ENCODE peak calls at places on chromosomes 3 and 15, in four cellular contexts. L is lung, Y is tibial artery, Z is RWPE1. M is an unnamed sample.

GRCh38 chr15:74144153-74144775 is 13.9 kb downstream of the ISLR2 start:
- DNase-seq in L (no peak), Y (no peak), Z (no peak), M (peak)

GRCh38 chr3:30292192-30292893 is 314.1 kb upstream of the TGFBR2 start:
- DNase-seq in L (no peak), Y (no peak), Z (no peak), M (no peak)

GRCh38 chr15:58467121-58467721 is 35.4 kb downstream of the LIPC start:
- DNase-seq in L (no peak), Y (peak), Z (no peak), M (no peak)

GRCh38 chr3:85161544-85161943 is 202.8 kb downstream of the CADM2 start:
- DNase-seq in L (no peak), Y (no peak), Z (peak), M (no peak)

GRCh38 chr3:61561374-61562041 is at the start of gene PTPRG:
- DNase-seq in L (peak), Y (peak), Z (peak), M (peak)

GRCh38 chr3:78605178-78605577 is 1162.6 kb downstream of the ROBO1 start:
- DNase-seq in L (no peak), Y (no peak), Z (no peak), M (no peak)

GRCh38 chr15:64151727-64152506 is at the start of gene SNX22:
- DNase-seq in L (no peak), Y (peak), Z (peak), M (no peak)

GRCh38 chr3:74523811-74524210 is 90.6 kb downstream of the CNTN3 start:
- DNase-seq in L (no peak), Y (no peak), Z (no peak), M (no peak)

GRCh38 chr15:100721758-100722550 is 119.6 kb downstream of the ASB7 start:
- DNase-seq in L (peak), Y (peak), Z (peak), M (no peak)

GRCh38 chr15:57496946-57497944 is 94.5 kb upstream of the MYZAP start:
- DNase-seq in L (peak), Y (no peak), Z (no peak), M (no peak)

GRCh38 chr15:60605879-60606304 is 127.0 kb upstream of the ICE2 start:
- DNase-seq in L (no peak), Y (no peak), Z (no peak), M (no peak)

GRCh38 chr3:120177907-120178306 is 83.7 kb upstream of the GSK3B start:
- DNase-seq in L (no peak), Y (no peak), Z (no peak), M (no peak)

GRCh38 chr3:34180532-34180931 is 382.1 kb downstream of the PDCD6IP start:
- DNase-seq in L (no peak), Y (no peak), Z (no peak), M (no peak)

GRCh38 chr15:73366766-73367623 is 1.8 kb downstream of the HCN4 start:
- DNase-seq in L (no peak), Y (no peak), Z (no peak), M (peak)

GRCh38 chr3:57060089-57060829 is at the start of gene SPATA12:
- DNase-seq in L (peak), Y (peak), Z (peak), M (no peak)

GRCh38 chr3:102529452-102529851 is 94.6 kb downstream of the ZPLD1 start:
- DNase-seq in L (no peak), Y (no peak), Z (peak), M (peak)

GRCh38 chr15:96887730-96888129 is 557.2 kb downstream of the NR2F2 start:
- DNase-seq in L (no peak), Y (no peak), Z (peak), M (no peak)

GRCh38 chr3:87167634-87168456 is 59.3 kb upstream of the CHMP2B start:
- DNase-seq in L (no peak), Y (no peak), Z (peak), M (peak)

GRCh38 chr15:91520848-91521247 is 332.7 kb upstream of the SLCO3A1 start:
- DNase-seq in L (no peak), Y (no peak), Z (no peak), M (no peak)

GRCh38 chr15:73948982-73949381 is 22.7 kb downstream of the LOXL1 start:
- DNase-seq in L (no peak), Y (peak), Z (no peak), M (peak)

GRCh38 chr15:100124936-100125626 is 216.7 kb downstream of the ADAMTS17 start:
- DNase-seq in L (no peak), Y (no peak), Z (no peak), M (no peak)

GRCh38 chr3:150144309-150144708 is 173.6 kb upstream of the PFN2 start:
- DNase-seq in L (no peak), Y (no peak), Z (no peak), M (no peak)

GRCh38 chr3:81874738-81875137 is 113.3 kb upstream of the GBE1 start:
- DNase-seq in L (no peak), Y (no peak), Z (no peak), M (no peak)

GRCh38 chr15:61796056-61796455 is 264.2 kb downstream of the VPS13C start:
- DNase-seq in L (no peak), Y (no peak), Z (no peak), M (no peak)

GRCh38 chr3:161081675-161082462 is 23.3 kb downstream of the B3GALNT1 start:
- DNase-seq in L (no peak), Y (no peak), Z (no peak), M (no peak)

GRCh38 chr15:79973445-79974180 is 2.6 kb upstream of the BCL2A1 start:
- DNase-seq in L (no peak), Y (no peak), Z (no peak), M (no peak)

GRCh38 chr3:81816473-81817260 is 55.2 kb upstream of the GBE1 start:
- DNase-seq in L (no peak), Y (no peak), Z (no peak), M (no peak)

GRCh38 chr3:137761563-137762503 is 2.3 kb upstream of the SOX14 start:
- DNase-seq in L (no peak), Y (peak), Z (no peak), M (no peak)

GRCh38 chr15:84725001-84725491 is 9.1 kb upstream of the SEC11A start:
- DNase-seq in L (no peak), Y (no peak), Z (no peak), M (no peak)

GRCh38 chr3:141466633-141467169 is 20.1 kb upstream of the RASA2 start:
- DNase-seq in L (no peak), Y (no peak), Z (no peak), M (no peak)

GRCh38 chr15:37133619-37134018 is 33.3 kb upstream of the MEIS2 start:
- DNase-seq in L (no peak), Y (no peak), Z (no peak), M (no peak)

GRCh38 chr3:41488501-41488900 is 289.2 kb downstream of the CTNNB1 start:
- DNase-seq in L (no peak), Y (no peak), Z (no peak), M (no peak)

GRCh38 chr3:57892423-57892822 is 115.8 kb upstream of the FLNB start:
- DNase-seq in L (no peak), Y (no peak), Z (peak), M (no peak)

GRCh38 chr15:73637527-73637926 is 4.3 kb upstream of the NPTN start:
- DNase-seq in L (no peak), Y (no peak), Z (no peak), M (no peak)

GRCh38 chr15:42035362-42035761 is 14.5 kb upstream of the PLA2G4E start:
- DNase-seq in L (peak), Y (no peak), Z (peak), M (no peak)

GRCh38 chr15:97977734-97978133 is 17.2 kb downstream of the ARRDC4 start:
- DNase-seq in L (no peak), Y (no peak), Z (no peak), M (no peak)

GRCh38 chr15:100986158-100986896 is 67.2 kb downstream of the LRRK1 start:
- DNase-seq in L (peak), Y (no peak), Z (no peak), M (no peak)

GRCh38 chr3:70822777-70823176 is 510.3 kb upstream of the MDFIC2 start:
- DNase-seq in L (no peak), Y (no peak), Z (no peak), M (no peak)

GRCh38 chr15:29821416-29822099 is 710 bp downstream of the TJP1 start:
- DNase-seq in L (peak), Y (peak), Z (peak), M (peak)
- TF ChIP-seq CTCF in L (no peak), Y (peak), Z (peak), M (peak)

DNA sequence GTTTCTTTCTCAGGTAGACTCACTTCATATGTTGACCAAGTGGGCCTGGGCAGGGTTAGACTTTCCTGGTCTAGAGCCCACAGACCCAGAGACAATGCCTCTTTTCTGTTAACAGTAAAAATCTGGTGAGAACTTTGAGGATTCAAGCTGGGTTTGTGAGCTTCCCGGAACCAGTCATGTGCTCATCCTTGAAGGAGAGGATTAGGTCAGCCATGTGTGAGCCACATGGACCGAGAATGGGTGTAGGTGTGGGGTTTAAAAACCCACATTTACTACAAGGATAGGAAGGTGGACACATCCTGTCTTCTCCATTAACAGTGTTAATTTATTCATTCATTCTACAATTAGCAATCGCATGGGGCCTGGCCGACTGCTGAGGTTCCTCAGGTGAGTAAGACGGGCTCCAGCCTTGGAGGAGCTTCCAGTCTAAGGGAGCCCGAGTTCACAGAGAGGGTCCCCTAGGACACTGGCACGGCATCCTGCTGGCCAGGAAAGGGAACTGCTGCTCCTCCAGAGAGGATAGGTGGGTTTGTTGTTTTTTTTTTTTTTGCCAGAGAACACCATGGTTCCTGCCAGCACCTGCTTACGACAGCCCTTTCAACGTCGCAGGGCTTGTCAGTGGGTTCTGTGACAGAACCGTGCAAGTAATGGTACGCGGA is 69.0 kb downstream of the SQOR start:
- DNase-seq in L (no peak), Y (no peak), Z (no peak), M (no peak)
- TF ChIP-seq CTCF in L (no peak), Y (no peak), Z (no peak), M (peak)

GRCh38 chr3:136258199-136258598 is 8.1 kb downstream of the PCCB start:
- DNase-seq in L (no peak), Y (no peak), Z (no peak), M (no peak)

GRCh38 chr3:136261826-136262225 is 11.7 kb downstream of the PCCB start:
- DNase-seq in L (no peak), Y (no peak), Z (no peak), M (no peak)

GRCh38 chr3:136263251-136263650 is 13.1 kb downstream of the PCCB start:
- DNase-seq in L (no peak), Y (no peak), Z (no peak), M (no peak)

GRCh38 chr3:136266468-136266867 is 16.3 kb downstream of the PCCB start:
- DNase-seq in L (no peak), Y (no peak), Z (peak), M (no peak)

DNA sequence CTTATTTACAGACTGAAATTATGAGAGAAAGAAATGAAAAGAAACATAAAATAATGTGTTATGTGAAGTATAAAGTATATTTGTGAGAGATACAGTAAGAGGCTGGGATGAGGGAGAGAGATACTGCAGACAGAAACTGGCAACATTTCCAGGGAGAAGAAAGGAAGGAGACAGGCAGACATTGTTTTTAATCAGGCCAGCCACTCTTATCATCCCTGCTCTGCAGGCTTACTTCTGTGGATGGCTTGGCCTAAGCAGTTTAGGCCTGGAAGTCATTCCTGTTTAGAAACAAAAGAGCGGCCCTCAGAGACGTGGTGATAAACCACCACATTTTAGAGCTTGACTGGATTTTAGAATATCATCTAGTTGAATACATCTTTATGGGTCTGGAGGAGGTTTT is 12.4 kb downstream of the PCCB start:
- DNase-seq in L (no peak), Y (no peak), Z (no peak), M (no peak)
- TF ChIP-seq CTCF in L (no peak), Y (no peak), Z (no peak), M (no peak)

DNA sequence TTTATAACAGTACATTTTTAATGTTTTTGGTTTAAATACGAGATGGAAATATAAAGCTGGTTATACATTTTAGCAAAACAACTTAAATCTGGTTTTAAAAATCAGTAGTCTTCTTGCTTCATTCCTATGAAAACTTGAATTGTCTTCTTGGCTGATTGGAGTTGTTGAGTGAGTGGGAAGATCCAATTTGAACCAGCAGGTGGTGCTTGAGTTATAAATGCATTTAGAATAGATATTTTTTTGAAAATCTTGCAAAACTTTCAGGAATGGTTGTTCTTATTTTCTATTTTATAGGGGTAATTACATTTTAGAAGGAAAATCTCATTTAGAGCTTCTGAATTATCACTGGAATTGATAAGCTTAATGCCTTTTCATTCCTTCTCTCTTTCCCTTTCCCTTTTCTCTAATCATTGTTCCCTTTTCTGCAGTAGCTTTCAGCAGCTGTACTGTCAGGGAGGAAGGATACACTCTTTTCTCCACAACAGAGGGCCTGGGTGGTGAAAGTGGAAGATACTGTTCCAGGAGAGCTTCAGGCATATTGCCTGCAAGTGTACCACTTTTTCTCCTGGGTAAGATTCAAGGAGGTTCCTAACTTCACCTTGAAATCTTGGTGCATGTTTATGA is 335.6 kb downstream of the NLGN1 start:
- DNase-seq in L (no peak), Y (no peak), Z (no peak), M (no peak)
- TF ChIP-seq CTCF in L (no peak), Y (peak), Z (peak), M (peak)

GRCh38 chr3:13673207-13673606 is 124.3 kb downstream of the FBLN2 start:
- DNase-seq in L (no peak), Y (no peak), Z (no peak), M (no peak)
- TF ChIP-seq CTCF in L (no peak), Y (no peak), Z (peak), M (peak)

GRCh38 chr3:50236484-50237132 is 604 bp downstream of the GNAI2 start:
- DNase-seq in L (no peak), Y (no peak), Z (no peak), M (no peak)

GRCh38 chr3:50239649-50240048 is 3.6 kb downstream of the GNAI2 start:
- DNase-seq in L (no peak), Y (no peak), Z (no peak), M (no peak)

GRCh38 chr3:50237754-50238548 is 1.9 kb downstream of the GNAI2 start:
- DNase-seq in L (peak), Y (peak), Z (peak), M (no peak)

GRCh38 chr3:50237133-50237651 is 1.2 kb downstream of the GNAI2 start:
- DNase-seq in L (peak), Y (peak), Z (no peak), M (peak)

DNA sequence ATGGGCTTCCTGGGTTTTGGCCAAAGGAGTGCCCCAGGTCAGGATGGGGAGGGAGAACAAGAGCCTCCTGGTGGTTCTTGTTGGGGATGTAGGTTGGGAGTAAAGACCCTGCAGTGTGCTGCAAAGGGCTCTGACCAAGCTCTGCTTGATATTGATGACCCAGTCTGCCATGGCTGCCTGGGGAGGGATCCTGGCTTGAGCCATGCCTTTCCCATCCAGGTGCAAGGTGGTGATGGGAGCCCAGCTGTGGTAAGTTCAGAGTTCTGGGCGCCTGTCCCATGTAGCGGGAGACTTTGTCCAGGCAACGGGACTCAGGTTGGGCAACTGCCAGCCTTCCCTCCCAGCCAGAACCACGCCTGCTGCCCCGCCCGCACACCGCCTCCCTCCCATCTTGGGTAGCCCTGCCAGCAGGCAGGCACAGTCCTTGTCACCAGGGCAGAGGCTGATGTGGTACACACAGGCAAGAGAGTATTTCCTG is 2.6 kb downstream of the GNAI2 start:
- DNase-seq in L (peak), Y (peak), Z (no peak), M (no peak)
- TF ChIP-seq CTCF in L (no peak), Y (no peak), Z (no peak), M (no peak)

DNA sequence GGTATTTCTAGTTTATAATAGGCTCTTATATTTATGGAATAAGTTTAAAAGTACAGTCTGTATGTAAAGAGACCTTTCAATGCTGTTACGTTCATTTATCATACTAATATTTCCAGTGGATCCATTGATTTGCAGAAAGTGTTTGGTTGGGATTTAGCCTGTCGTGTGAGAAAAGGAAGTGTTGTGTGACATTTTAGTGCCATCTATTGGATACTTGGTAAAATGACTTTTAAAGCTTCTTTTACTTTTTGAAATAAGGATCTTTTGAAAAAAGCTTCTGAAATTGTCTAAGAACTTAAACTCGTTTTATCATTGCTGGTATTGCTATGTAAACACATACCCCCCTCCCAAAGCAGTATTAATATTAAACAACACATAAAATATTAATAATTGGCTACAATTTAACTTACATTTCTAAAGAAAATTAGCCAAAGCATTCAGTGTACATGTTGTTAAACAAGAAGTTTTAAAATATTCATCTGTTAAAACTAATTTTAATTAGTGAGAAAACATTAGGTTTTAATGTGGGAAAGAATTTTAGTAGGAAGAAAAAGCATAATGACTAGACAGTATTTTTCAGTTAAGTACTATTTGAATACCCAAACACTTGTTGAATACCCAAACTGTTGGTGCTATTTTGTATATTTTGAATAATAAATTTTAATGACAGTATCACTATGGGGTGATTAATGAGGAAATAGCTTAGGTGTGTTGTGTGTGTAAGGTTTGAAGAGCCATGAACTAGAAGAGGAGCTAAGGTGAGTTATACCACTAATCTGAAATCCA is 4.9 kb upstream of the EBLN2 start:
- DNase-seq in L (no peak), Y (no peak), Z (peak), M (no peak)
- TF ChIP-seq CTCF in L (peak), Y (peak), Z (peak), M (peak)

GRCh38 chr3:143119974-143120715 is 574 bp downstream of the CHST2 start:
- DNase-seq in L (no peak), Y (no peak), Z (peak), M (peak)

GRCh38 chr3:143121240-143122088 is 1.9 kb downstream of the CHST2 start:
- DNase-seq in L (peak), Y (no peak), Z (no peak), M (peak)

GRCh38 chr3:143119009-143119914 is at the start of gene CHST2:
- DNase-seq in L (peak), Y (no peak), Z (peak), M (peak)

GRCh38 chr3:143122089-143122430 is 2.5 kb downstream of the CHST2 start:
- DNase-seq in L (no peak), Y (no peak), Z (no peak), M (no peak)

GRCh38 chr3:143120716-143121239 is 1.2 kb downstream of the CHST2 start:
- DNase-seq in L (no peak), Y (no peak), Z (peak), M (peak)
- TF ChIP-seq CTCF in L (no peak), Y (no peak), Z (peak), M (peak)